ENCODE peak calls at places on chromosomes 5 and 9, in ten cellular contexts. V is amniotic stem cell; X is activated CD4-positive, alpha-beta T cell treated with anti-CD3 and anti-CD28 coated beads, Interleukin-2, amount 10 ng/mL, durations not matched to agents 7 days and 5 days; W is upper lobe of left lung; C is T1000; F is anterior cingulate cortex; T is ovary; B is KBM-7; S is dorsolateral prefrontal cortex; G is fibroblast of gingiva. N is an unnamed sample.

GRCh38 chr9:132142883-132143282 is 19.0 kb upstream of the NTNG2 start:
- DNase-seq in C (no peak), V (no peak), T (no peak), F (no peak), G (no peak), X (no peak), S (no peak), W (no peak), B (no peak), N (no peak)

GRCh38 chr5:115456539-115456938 is 88.0 kb downstream of the FEM1C start:
- DNase-seq in T (no peak), B (no peak), F (no peak), C (no peak), G (no peak), X (no peak), V (no peak), S (no peak), W (no peak), N (no peak)

GRCh38 chr9:135741276-135742219 is 39.6 kb downstream of the KCNT1 start:
- DNase-seq in T (no peak), G (no peak), B (no peak), W (peak; percentile 68), C (no peak), S (no peak), F (no peak), V (no peak), X (no peak), N (no peak)

GRCh38 chr5:116507051-116507537 is 67.5 kb downstream of the SEMA6A start:
- DNase-seq in W (no peak), S (no peak), B (no peak), G (peak; percentile 66), T (no peak), V (no peak), X (no peak), C (no peak), F (no peak), N (no peak)

GRCh38 chr9:114059047-114059803 is 18.9 kb downstream of the AMBP start:
- DNase-seq in T (peak; percentile 16), W (no peak), G (peak; percentile 29), S (no peak), C (no peak), B (no peak), X (no peak), F (no peak), V (no peak), N (no peak)

GRCh38 chr5:158640581-158640980 is 459.1 kb downstream of the EBF1 start:
- DNase-seq in W (no peak), V (peak; percentile 6), B (no peak), T (no peak), G (peak; percentile 43), X (no peak), C (peak; percentile 37), F (no peak), S (no peak), N (no peak)

GRCh38 chr9:32966036-32966435 is 35.4 kb downstream of the APTX start:
- DNase-seq in B (no peak), X (no peak), T (no peak), W (no peak), V (no peak), G (no peak), F (no peak), S (no peak), C (no peak), N (peak; percentile 9)

GRCh38 chr9:135607401-135608293 is 31.7 kb downstream of the GLT6D1 start:
- DNase-seq in V (no peak), F (no peak), G (no peak), B (no peak), S (no peak), T (no peak), X (no peak), W (peak; percentile 61), C (no peak), N (no peak)

GRCh38 chr5:130155395-130155794 is 251.1 kb downstream of the CHSY3 start:
- DNase-seq in W (no peak), T (no peak), V (no peak), F (no peak), X (no peak), C (no peak), G (peak; percentile 70), S (no peak), B (no peak), N (no peak)

GRCh38 chr5:151345808-151346478 is 1.4 kb downstream of the SLC36A2 start:
- DNase-seq in G (peak; percentile 27), S (no peak), B (no peak), X (no peak), W (no peak), V (no peak), T (no peak), F (no peak), C (no peak), N (no peak)

GRCh38 chr9:18490591-18491370 is 16.8 kb downstream of the ADAMTSL1 start:
- DNase-seq in F (no peak), V (peak; percentile 90), X (no peak), G (peak; percentile 98), B (no peak), T (peak; percentile 40), C (peak; percentile 68), W (no peak), S (no peak), N (no peak)

GRCh38 chr5:78467744-78468357 is 107.4 kb downstream of the SCAMP1 start:
- DNase-seq in W (no peak), V (peak; percentile 31), F (no peak), S (no peak), G (peak; percentile 46), B (peak; percentile 44), T (no peak), X (no peak), C (no peak), N (peak; percentile 78)

N was measured in Karpas-422.